ENCODE peak calls at places on chromosomes 2 and 18, in five cellular contexts. Q is T-helper 9 cell, V is M059J, Z is AG09309, L is HT-29. C is an unnamed sample.
A peak's percentile ranks its signal among the peaks of the same experiment; 100 is the strongest.

GRCh38 chr18:67211646-67212045 is 304.9 kb downstream of the DSEL start:
- DNase-seq in Q (no peak), V (no peak), Z (no peak), L (no peak), C (no peak)

GRCh38 chr2:173623411-173624076 is 268.9 kb downstream of the CDCA7 start:
- DNase-seq in Q (no peak), V (no peak), Z (no peak), L (no peak), C (no peak)

GRCh38 chr2:200122683-200123082 is 167.3 kb downstream of the MAIP1 start:
- DNase-seq in Q (no peak), V (no peak), Z (no peak), L (no peak), C (no peak)

GRCh38 chr2:45709137-45709536 is 57.7 kb downstream of the PRKCE start:
- DNase-seq in Q (no peak), V (no peak), Z (no peak), L (no peak), C (no peak)

GRCh38 chr2:44515416-44515815 is 153.7 kb downstream of the CAMKMT start:
- DNase-seq in Q (no peak), V (peak; percentile 7), Z (no peak), L (no peak), C (no peak)

GRCh38 chr2:28437142-28437835 is 44.6 kb downstream of the FOSL2 start:
- DNase-seq in Q (no peak), V (no peak), Z (no peak), L (peak; percentile 65), C (no peak)

GRCh38 chr2:73870084-73870483 is 22.7 kb upstream of the ACTG2 start:
- DNase-seq in Q (no peak), V (peak; percentile 83), Z (peak; percentile 28), L (no peak), C (no peak)

GRCh38 chr2:238299803-238300202 is 11.4 kb upstream of the PER2 start:
- DNase-seq in Q (no peak), V (no peak), Z (no peak), L (peak; percentile 74), C (no peak)

GRCh38 chr2:43484323-43484930 is 111.4 kb downstream of the THADA start:
- DNase-seq in Q (no peak), V (peak; percentile 69), Z (peak; percentile 57), L (peak; percentile 88), C (peak; percentile 47)

GRCh38 chr2:233919938-233920337 is 2.8 kb downstream of the TRPM8 start:
- DNase-seq in Q (no peak), V (peak; percentile 73), Z (no peak), L (no peak), C (no peak)

GRCh38 chr2:169877406-169877805 is 50.2 kb downstream of the UBR3 start:
- DNase-seq in Q (no peak), V (peak; percentile 7), Z (no peak), L (peak; percentile 7), C (no peak)

GRCh38 chr18:42426496-42427015 is 471.5 kb downstream of the PIK3C3 start:
- DNase-seq in Q (no peak), V (peak; percentile 61), Z (no peak), L (no peak), C (no peak)

GRCh38 chr2:230778350-230779140 is 65.9 kb downstream of the CAB39 start:
- DNase-seq in Q (no peak), V (peak; percentile 69), Z (no peak), L (no peak), C (no peak)

GRCh38 chr2:37870829-37871228 is 54.3 kb upstream of the RMDN2 start:
- DNase-seq in Q (no peak), V (no peak), Z (no peak), L (no peak), C (no peak)

GRCh38 chr2:207256026-207256425 is 90.3 kb upstream of the KLF7 start:
- DNase-seq in Q (no peak), V (no peak), Z (no peak), L (no peak), C (no peak)

GRCh38 chr2:15363142-15363541 is 198.0 kb downstream of the NBAS start:
- DNase-seq in Q (no peak), V (peak; percentile 61), Z (no peak), L (no peak), C (peak; percentile 22)

GRCh38 chr18:75173758-75174157 is 35.2 kb downstream of the PTGR3 start:
- DNase-seq in Q (no peak), V (no peak), Z (no peak), L (no peak), C (no peak)

GRCh38 chr2:164073053-164073757 is 337.4 kb upstream of the FIGN start:
- DNase-seq in Q (no peak), V (peak; percentile 10), Z (no peak), L (no peak), C (peak; percentile 26)

GRCh38 chr2:233965032-233965614 is 48.0 kb downstream of the TRPM8 start:
- DNase-seq in Q (no peak), V (peak; percentile 69), Z (peak; percentile 11), L (no peak), C (no peak)

GRCh38 chr2:186605041-186605440 is 15.2 kb downstream of the ITGAV start:
- DNase-seq in Q (no peak), V (peak; percentile 49), Z (no peak), L (no peak), C (no peak)

GRCh38 chr2:27084297-27085061 is 2.1 kb upstream of the KHK start:
- DNase-seq in Q (no peak), V (no peak), Z (no peak), L (no peak), C (no peak)

GRCh38 chr18:8139127-8139591 is 470.1 kb upstream of the RAB12 start:
- DNase-seq in Q (no peak), V (no peak), Z (no peak), L (no peak), C (no peak)

GRCh38 chr2:229282758-229283546 is 11.9 kb upstream of the PID1 start:
- DNase-seq in Q (no peak), V (peak; percentile 86), Z (peak; percentile 64), L (no peak), C (peak; percentile 98)

GRCh38 chr2:137167651-137168050 is 402.3 kb downstream of the THSD7B start:
- DNase-seq in Q (no peak), V (no peak), Z (no peak), L (no peak), C (no peak)

GRCh38 chr2:3483986-3484960 is 35.1 kb downstream of the ADI1 start:
- DNase-seq in Q (no peak), V (no peak), Z (no peak), L (no peak), C (no peak)

GRCh38 chr18:57221084-57221483 is 74.2 kb downstream of the BOD1L2 start:
- DNase-seq in Q (no peak), V (no peak), Z (no peak), L (no peak), C (no peak)

GRCh38 chr2:136213836-136214235 is 95.9 kb upstream of the CXCR4 start:
- DNase-seq in Q (no peak), V (no peak), Z (no peak), L (no peak), C (no peak)

C was measured in HS-5.